ENCODE peak calls at places on chromosomes 4 and X, in five cellular contexts. U is cardiac fibroblast, E is GM06990, T is small intestine, L is cardiac muscle cell. Y is an unnamed sample.
A peak's percentile ranks its signal among the peaks of the same experiment; 100 is the strongest.

GRCh38 chr4:112855058-112855457 is 194.4 kb upstream of the ANK2 start:
- DNase-seq in L (no peak), U (no peak), E (no peak), T (no peak), Y (no peak)

GRCh38 chr4:38128478-38129451 is 168.6 kb downstream of the PTTG2 start:
- DNase-seq in U (peak; percentile 49), L (no peak), E (peak; percentile 63), T (peak; percentile 53), Y (no peak)

GRCh38 chr4:180664766-180665368 is 1578.3 kb upstream of the TENM3 start:
- DNase-seq in U (peak; percentile 89), T (peak; percentile 64), L (peak; percentile 91), E (peak; percentile 14), Y (peak; percentile 55)

GRCh38 chr4:106277140-106277680 is 38.8 kb downstream of the TBCK start:
- DNase-seq in E (no peak), U (no peak), T (no peak), L (no peak), Y (no peak)

GRCh38 chr4:86493460-86493859 is 100.7 kb upstream of the PTPN13 start:
- DNase-seq in T (no peak), E (no peak), L (peak; percentile 62), U (peak; percentile 53), Y (no peak)

GRCh38 chr4:119110121-119110520 is 25.5 kb upstream of the MYOZ2 start:
- DNase-seq in T (no peak), E (no peak), U (no peak), L (no peak), Y (no peak)

GRCh38 chr4:823761-824460 is 2.0 kb downstream of the CPLX1 start:
- DNase-seq in T (no peak), E (no peak), L (no peak), U (no peak), Y (no peak)

GRCh38 chrX:3548743-3549441 is 164.6 kb downstream of the PRKX start:
- DNase-seq in T (peak; percentile 40), L (peak; percentile 86), U (peak; percentile 82), E (no peak), Y (peak; percentile 13)

GRCh38 chrX:9730752-9731151 is 34.9 kb downstream of the GPR143 start:
- DNase-seq in U (no peak), T (no peak), L (no peak), E (no peak), Y (no peak)

GRCh38 chrX:134184936-134185335 is 52.0 kb upstream of the CCDC160 start:
- DNase-seq in L (no peak), E (no peak), T (no peak), U (no peak), Y (no peak)

GRCh38 chrX:110089656-110090404 is 86.9 kb downstream of the TMEM164 start:
- DNase-seq in U (peak; percentile 46), E (no peak), L (peak; percentile 62), T (no peak), Y (no peak)

GRCh38 chrX:130799393-130799792 is 103.6 kb downstream of the ENOX2 start:
- DNase-seq in U (peak; percentile 12), T (no peak), E (no peak), L (peak; percentile 15), Y (no peak)

GRCh38 chrX:475926-476723 is 89.4 kb upstream of the PPP2R3B start:
- DNase-seq in E (no peak), U (no peak), L (no peak), T (no peak), Y (no peak)

GRCh38 chr4:37389967-37390580 is 145.5 kb downstream of the NWD2 start:
- DNase-seq in U (peak; percentile 61), L (peak; percentile 68), T (peak; percentile 67), E (peak; percentile 35), Y (peak; percentile 46)

GRCh38 chrX:87516716-87517115 is 886 bp upstream of the KLHL4 start:
- DNase-seq in L (peak; percentile 81), E (no peak), U (peak; percentile 71), T (no peak), Y (no peak)

GRCh38 chr4:69697536-69697935 is 44.5 kb upstream of the UGT2A1 start:
- DNase-seq in L (no peak), E (no peak), T (no peak), U (no peak), Y (no peak)

GRCh38 chr4:122602277-122603142 is 18.4 kb downstream of the IL21 start:
- DNase-seq in T (peak; percentile 21), U (peak; percentile 72), L (peak; percentile 72), E (peak; percentile 13), Y (peak; percentile 43)

GRCh38 chr4:126513596-126513995 is 1119.2 kb upstream of the INTU start:
- DNase-seq in E (no peak), U (no peak), T (no peak), L (peak; percentile 1), Y (no peak)

GRCh38 chr4:118322831-118323502 is 29.8 kb downstream of the PRSS12 start:
- DNase-seq in U (no peak), T (no peak), E (no peak), L (no peak), Y (no peak)

GRCh38 chrX:129553619-129554288 is 13.7 kb downstream of the OCRL start:
- DNase-seq in L (no peak), E (peak; percentile 32), T (no peak), U (no peak), Y (no peak)

GRCh38 chr4:137238456-137238855 is 293.8 kb downstream of the PCDH18 start:
- DNase-seq in E (no peak), L (no peak), U (no peak), T (no peak), Y (no peak)

GRCh38 chr4:128416921-128417320 is 129.3 kb upstream of the PGRMC2 start:
- DNase-seq in E (no peak), L (peak; percentile 62), T (no peak), U (peak; percentile 52), Y (no peak)

GRCh38 chrX:70030242-70030823 is 19.4 kb downstream of the AWAT2 start:
- DNase-seq in T (peak; percentile 39), E (no peak), L (peak; percentile 78), U (peak; percentile 72), Y (no peak)

DNA sequence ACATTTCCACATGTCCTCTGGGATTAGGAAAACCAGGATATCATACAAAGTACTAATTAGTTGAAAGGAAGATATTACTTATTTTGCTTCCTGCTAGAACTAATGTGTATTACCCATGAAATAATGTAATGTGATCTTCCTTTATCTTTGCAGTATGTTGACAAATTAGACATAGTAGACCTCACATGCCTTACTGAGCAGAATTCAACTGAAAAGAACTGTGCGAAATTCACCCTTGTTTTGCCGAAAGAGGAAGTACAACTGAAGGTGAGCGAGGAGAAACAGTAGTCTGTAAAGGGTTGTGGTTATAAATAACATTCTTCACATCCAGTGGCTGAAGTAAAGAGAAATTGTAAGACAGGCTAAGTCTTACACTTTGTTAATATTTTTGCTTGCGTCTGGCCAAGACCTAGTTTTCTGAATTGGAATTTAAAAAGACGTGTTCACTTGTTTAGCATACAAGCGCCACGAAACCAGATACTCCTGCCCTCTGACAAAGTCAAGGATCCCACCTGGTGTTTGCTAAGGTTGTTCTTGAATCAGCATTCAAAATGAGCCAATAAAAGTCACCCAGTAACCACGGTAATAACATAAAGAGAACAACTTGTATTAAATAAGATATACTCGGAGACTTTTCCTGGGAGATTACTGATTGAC is 16.8 kb downstream of the STAP1 start:
- DNase-seq in U (no peak), T (no peak), L (no peak), E (peak; percentile 64), Y (no peak)
- H3K4me3 ChIP-seq in U (no peak overlapping the region), T (no peak overlapping the region), L (no peak overlapping the region), E (peak overlapping the region; percentile 49), Y (no peak overlapping the region)

GRCh38 chr4:140255467-140255866 is 101.5 kb upstream of the MAML3 start:
- DNase-seq in U (no peak), E (no peak), T (no peak), L (no peak), Y (no peak)

GRCh38 chr4:140256941-140257340 is 103.0 kb upstream of the MAML3 start:
- DNase-seq in T (peak; percentile 45), U (no peak), E (no peak), L (no peak), Y (no peak)

GRCh38 chr4:140255919-140256318 is 101.9 kb upstream of the MAML3 start:
- DNase-seq in E (no peak), L (no peak), U (no peak), T (no peak), Y (no peak)

GRCh38 chr4:140257461-140258305 is 103.7 kb upstream of the MAML3 start:
- DNase-seq in T (no peak), L (no peak), U (peak; percentile 22), E (no peak), Y (no peak)

GRCh38 chr4:140256335-140256734 is 102.4 kb upstream of the MAML3 start:
- DNase-seq in U (no peak), T (peak; percentile 59), E (no peak), L (no peak), Y (no peak)
- H3K4me3 ChIP-seq in U (no peak overlapping the region), T (no peak overlapping the region), E (no peak overlapping the region), L (no peak overlapping the region), Y (no peak overlapping the region)

DNA sequence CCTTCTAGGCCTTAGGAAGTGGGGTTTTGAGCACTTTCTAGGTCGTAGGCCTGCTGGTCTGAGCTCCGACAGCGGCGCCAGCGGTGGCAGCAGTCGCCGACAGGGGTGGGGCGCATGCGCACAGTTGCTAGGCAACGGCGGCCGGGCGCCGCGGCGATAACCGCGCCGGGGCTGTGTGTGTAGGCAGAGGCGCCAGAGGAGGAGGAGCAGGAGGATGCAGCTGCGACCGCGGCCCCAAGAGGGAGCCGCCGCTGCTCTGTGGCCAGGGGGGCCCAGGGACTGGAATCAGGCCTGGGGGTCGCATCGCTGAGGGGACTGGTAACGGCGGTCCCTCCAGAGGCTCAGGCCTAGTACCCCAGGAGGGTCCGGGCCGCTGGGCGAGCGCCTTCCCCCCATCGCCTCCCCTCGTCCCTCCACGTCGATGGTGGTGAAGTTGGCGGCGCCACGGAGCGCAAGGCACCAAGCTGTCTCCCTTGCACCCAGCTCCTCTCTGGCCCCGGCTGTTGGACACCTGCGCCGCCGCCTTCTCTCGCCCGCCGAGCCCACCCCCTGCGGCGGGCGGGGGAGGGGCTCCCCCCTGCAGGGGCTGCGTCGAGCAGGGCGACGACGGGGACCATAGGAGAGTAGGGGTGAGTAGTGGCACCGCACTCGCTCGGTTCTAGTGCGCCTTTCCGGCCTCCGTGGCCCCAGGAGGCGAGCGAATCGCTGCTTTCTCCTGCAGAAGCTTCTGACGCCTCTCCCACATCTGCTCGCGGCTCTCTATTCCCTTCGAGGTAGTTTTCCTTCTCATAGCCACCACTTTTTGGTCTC is 58.6 kb upstream of the ZC4H2 start:
- DNase-seq in L (peak; percentile 78), E (peak; percentile 88), U (peak; percentile 72), T (peak; percentile 75), Y (peak; percentile 21)
- H3K4me3 ChIP-seq in L (peak within 1 kb of the TSS; percentile 47), E (peak within 1 kb of the TSS; percentile 57), U (peak within 1 kb of the TSS; percentile 47), T (peak within 1 kb of the TSS; percentile 45), Y (peak within 1 kb of the TSS; percentile 50)

GRCh38 chrX:18036394-18036793 is 175.3 kb upstream of the RAI2 start:
- DNase-seq in E (no peak), L (no peak), U (no peak), T (no peak), Y (no peak)

DNA sequence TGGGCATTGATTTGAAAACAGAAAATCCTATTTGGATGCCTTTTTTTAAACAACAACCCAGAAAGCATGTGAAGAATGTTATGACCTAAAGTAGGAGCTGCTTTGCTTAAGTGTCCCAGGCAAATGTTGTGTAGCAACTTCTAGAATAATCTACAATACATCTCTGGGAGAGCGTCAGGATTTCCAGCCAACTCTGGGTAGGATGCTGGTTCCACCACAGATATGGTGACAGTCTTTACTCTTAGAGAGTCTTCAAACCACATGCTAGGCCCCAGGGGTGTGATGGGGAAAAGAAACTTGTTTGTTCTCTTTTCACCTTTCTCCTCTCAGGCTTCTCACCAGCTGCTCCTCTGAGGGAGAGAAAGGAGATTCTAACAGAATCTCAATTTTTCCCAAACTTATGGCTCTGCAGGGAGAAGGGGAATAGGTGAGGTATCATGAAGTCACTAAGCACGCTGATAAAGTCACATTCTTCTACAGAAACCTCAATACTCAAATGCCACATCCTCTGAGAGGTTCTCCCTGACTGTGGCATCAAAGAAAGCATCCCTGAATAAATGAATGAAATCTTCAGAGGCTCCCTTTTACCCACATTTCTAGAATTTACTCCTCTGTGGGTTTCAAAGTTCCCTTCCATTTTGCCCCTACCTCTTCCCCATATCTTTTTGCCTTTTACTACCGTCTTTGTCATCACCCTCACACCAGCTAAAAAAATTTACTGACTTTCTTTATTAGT is 171.6 kb upstream of the RAI2 start:
- DNase-seq in E (no peak), U (no peak), T (no peak), L (no peak), Y (no peak)
- H3K4me3 ChIP-seq in E (no peak overlapping the region), U (no peak overlapping the region), T (no peak overlapping the region), L (no peak overlapping the region), Y (no peak overlapping the region)

Y was measured in LNCaP clone FGC.